ENCODE peak calls at places on chromosome 5, in five cellular contexts. One of them, this sample, is unnamed. For H3K4me1, the result is how much of the 10 kb centered on the place peaks cover.

GRCh38 chr5:124596595-124597388 is 149.6 kb downstream of the ZNF608 start:
- DNase-seq in ovary: no peak
- DNase-seq in HepG2: peak
- DNase-seq in lower lobe of right lung: no peak
- DNase-seq in OCI-LY7: no peak
- DNase-seq in this sample: peak

GRCh38 chr5:123705741-123706140 is 193.8 kb downstream of the CSNK1G3 start:
- DNase-seq in lower lobe of right lung: no peak
- DNase-seq in ovary: no peak
- DNase-seq in HepG2: no peak
- DNase-seq in OCI-LY7: no peak
- DNase-seq in this sample: peak

GRCh38 chr5:10563940-10564837 is at the start of gene ANKRD33B:
- DNase-seq in HepG2: peak
- DNase-seq in lower lobe of right lung: peak
- DNase-seq in OCI-LY7: peak
- DNase-seq in ovary: peak
- DNase-seq in this sample: peak

GRCh38 chr5:158061451-158061850 is 202.5 kb upstream of the CLINT1 start:
- DNase-seq in ovary: no peak
- DNase-seq in HepG2: no peak
- DNase-seq in OCI-LY7: no peak
- DNase-seq in lower lobe of right lung: no peak
- DNase-seq in this sample: no peak

GRCh38 chr5:78424680-78425079 is 64.3 kb downstream of the SCAMP1 start:
- DNase-seq in OCI-LY7: no peak
- DNase-seq in lower lobe of right lung: no peak
- DNase-seq in ovary: no peak
- DNase-seq in HepG2: no peak
- DNase-seq in this sample: no peak

GRCh38 chr5:74647096-74647495 is 6.6 kb upstream of the ENC1 start:
- DNase-seq in ovary: no peak
- DNase-seq in lower lobe of right lung: no peak
- DNase-seq in HepG2: no peak
- DNase-seq in OCI-LY7: no peak
- DNase-seq in this sample: peak

GRCh38 chr5:119054082-119054481 is 16.8 kb upstream of the DMXL1 start:
- DNase-seq in HepG2: no peak
- DNase-seq in OCI-LY7: no peak
- DNase-seq in lower lobe of right lung: no peak
- DNase-seq in ovary: no peak
- DNase-seq in this sample: no peak

GRCh38 chr5:9928266-9928750 is 298.2 kb upstream of the TAS2R1 start:
- DNase-seq in ovary: no peak
- DNase-seq in lower lobe of right lung: no peak
- DNase-seq in HepG2: no peak
- DNase-seq in OCI-LY7: no peak
- DNase-seq in this sample: no peak

GRCh38 chr5:143405747-143406098 is 2.2 kb upstream of the NR3C1 start:
- DNase-seq in OCI-LY7: no peak
- DNase-seq in ovary: no peak
- DNase-seq in HepG2: no peak
- DNase-seq in lower lobe of right lung: no peak
- DNase-seq in this sample: no peak

GRCh38 chr5:173663810-173664526 is 47.5 kb upstream of the BOD1 start:
- DNase-seq in lower lobe of right lung: peak
- DNase-seq in ovary: no peak
- DNase-seq in HepG2: no peak
- DNase-seq in OCI-LY7: peak
- DNase-seq in this sample: no peak

GRCh38 chr5:7274180-7274579 is 121.8 kb upstream of the ADCY2 start:
- DNase-seq in OCI-LY7: no peak
- DNase-seq in lower lobe of right lung: no peak
- DNase-seq in HepG2: no peak
- DNase-seq in ovary: no peak
- DNase-seq in this sample: no peak

GRCh38 chr5:90438100-90438499 is 28.5 kb upstream of the CETN3 start:
- DNase-seq in OCI-LY7: no peak
- DNase-seq in ovary: no peak
- DNase-seq in HepG2: peak
- DNase-seq in lower lobe of right lung: no peak
- DNase-seq in this sample: no peak

GRCh38 chr5:66888613-66889012 is 292.4 kb downstream of the MAST4 start:
- DNase-seq in HepG2: no peak
- DNase-seq in OCI-LY7: no peak
- DNase-seq in lower lobe of right lung: no peak
- DNase-seq in ovary: no peak
- DNase-seq in this sample: no peak

GRCh38 chr5:147093138-147093537 is 141.7 kb upstream of the STK32A start:
- DNase-seq in OCI-LY7: no peak
- DNase-seq in lower lobe of right lung: no peak
- DNase-seq in ovary: no peak
- DNase-seq in HepG2: no peak
- DNase-seq in this sample: peak

GRCh38 chr5:100157066-100157465 is 378.1 kb upstream of the FAM174A start:
- DNase-seq in lower lobe of right lung: no peak
- DNase-seq in OCI-LY7: no peak
- DNase-seq in ovary: no peak
- DNase-seq in HepG2: no peak
- DNase-seq in this sample: no peak

GRCh38 chr5:36888303-36888702 is 11.7 kb downstream of the NIPBL start:
- DNase-seq in HepG2: no peak
- DNase-seq in ovary: no peak
- DNase-seq in lower lobe of right lung: no peak
- DNase-seq in OCI-LY7: no peak
- DNase-seq in this sample: no peak

GRCh38 chr5:36891266-36891665 is 14.7 kb downstream of the NIPBL start:
- DNase-seq in HepG2: no peak
- DNase-seq in OCI-LY7: no peak
- DNase-seq in ovary: no peak
- DNase-seq in lower lobe of right lung: no peak
- DNase-seq in this sample: no peak

GRCh38 chr5:36887532-36887931 is 11.0 kb downstream of the NIPBL start:
- DNase-seq in HepG2: no peak
- DNase-seq in ovary: no peak
- DNase-seq in OCI-LY7: no peak
- DNase-seq in lower lobe of right lung: no peak
- DNase-seq in this sample: peak

GRCh38 chr5:36886791-36887190 is 10.2 kb downstream of the NIPBL start:
- DNase-seq in HepG2: no peak
- DNase-seq in OCI-LY7: no peak
- DNase-seq in ovary: no peak
- DNase-seq in lower lobe of right lung: no peak
- DNase-seq in this sample: no peak

DNA sequence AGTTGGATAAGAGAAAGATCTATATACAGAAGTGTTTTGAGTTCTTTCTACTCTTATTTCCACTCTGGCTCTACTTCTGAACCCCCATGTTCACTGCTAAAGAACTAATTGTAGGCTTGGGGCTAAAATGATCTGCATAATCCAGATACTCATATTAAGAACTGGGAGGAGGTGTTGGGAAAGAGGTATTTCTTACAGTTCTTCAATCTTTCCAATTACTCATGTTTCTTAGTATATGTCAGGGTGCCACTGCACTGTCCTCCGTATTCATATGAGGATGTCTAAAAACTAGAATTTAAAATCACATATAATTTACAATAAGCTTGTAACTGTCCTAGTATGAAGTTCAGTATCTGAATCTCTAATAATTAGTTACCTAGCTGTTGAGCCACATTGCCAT is 12.7 kb downstream of the NIPBL start:
- DNase-seq in ovary: no peak
- DNase-seq in OCI-LY7: no peak
- DNase-seq in lower lobe of right lung: no peak
- DNase-seq in HepG2: no peak
- DNase-seq in this sample: no peak
- H3K4me1 ChIP-seq in ovary: under half
- H3K4me1 ChIP-seq in OCI-LY7: under half
- H3K4me1 ChIP-seq in lower lobe of right lung: under half
- H3K4me1 ChIP-seq in HepG2: under half
- H3K4me1 ChIP-seq in this sample: under half

GRCh38 chr5:168359820-168360460 is 68.5 kb downstream of the WWC1 start:
- DNase-seq in lower lobe of right lung: no peak
- DNase-seq in ovary: no peak
- DNase-seq in OCI-LY7: no peak
- DNase-seq in HepG2: no peak
- DNase-seq in this sample: peak

GRCh38 chr5:168364738-168365550 is 73.5 kb downstream of the WWC1 start:
- DNase-seq in ovary: no peak
- DNase-seq in HepG2: peak
- DNase-seq in lower lobe of right lung: peak
- DNase-seq in OCI-LY7: no peak
- DNase-seq in this sample: peak

GRCh38 chr5:168364151-168364661 is 72.8 kb downstream of the WWC1 start:
- DNase-seq in ovary: no peak
- DNase-seq in OCI-LY7: no peak
- DNase-seq in HepG2: no peak
- DNase-seq in lower lobe of right lung: no peak
- DNase-seq in this sample: peak

GRCh38 chr5:168360521-168361285 is 69.3 kb downstream of the WWC1 start:
- DNase-seq in ovary: no peak
- DNase-seq in HepG2: no peak
- DNase-seq in OCI-LY7: no peak
- DNase-seq in lower lobe of right lung: no peak
- DNase-seq in this sample: no peak

DNA sequence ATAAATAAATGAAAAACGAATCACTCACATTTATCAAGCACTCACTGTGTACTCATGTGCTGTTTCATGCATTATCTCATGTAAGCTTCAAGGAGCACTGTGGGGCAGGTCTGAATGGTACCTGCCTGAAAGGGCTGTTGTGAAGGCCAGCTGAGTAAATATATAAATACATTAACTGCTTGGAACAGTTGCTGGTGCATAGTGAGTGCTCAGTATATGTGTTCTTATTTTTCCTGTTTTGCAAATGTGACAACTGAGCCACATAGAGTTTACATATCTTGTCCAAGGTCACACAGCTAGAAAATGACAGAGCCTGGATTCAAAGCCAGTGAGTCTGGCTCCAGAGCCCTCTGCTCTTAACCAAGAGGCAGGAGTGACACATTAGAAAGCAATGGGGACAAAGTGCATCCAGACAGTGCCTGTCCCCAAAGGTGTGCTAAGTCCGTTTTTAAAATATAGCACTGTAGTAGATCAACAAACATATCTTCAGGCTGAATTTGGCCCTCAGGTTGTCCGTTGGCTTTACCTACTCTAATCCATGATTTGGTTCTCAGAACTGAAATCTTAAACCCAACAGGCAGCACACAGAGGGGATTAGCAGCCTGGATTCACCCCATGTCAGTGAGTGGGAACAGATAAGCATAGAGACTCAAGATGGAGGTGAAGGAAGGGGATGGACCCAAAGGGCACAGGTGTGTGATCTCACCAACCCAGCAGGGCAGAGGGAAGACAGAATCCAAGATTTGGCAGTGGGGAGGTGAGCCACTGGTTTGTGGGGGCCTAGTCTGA is 70.8 kb downstream of the WWC1 start:
- DNase-seq in lower lobe of right lung: no peak
- DNase-seq in HepG2: peak
- DNase-seq in ovary: no peak
- DNase-seq in OCI-LY7: no peak
- DNase-seq in this sample: no peak
- TF ChIP-seq CTCF in lower lobe of right lung: no peak
- TF ChIP-seq CTCF in HepG2: peak
- TF ChIP-seq CTCF in ovary: no peak
- TF ChIP-seq CTCF in OCI-LY7: no peak
- TF ChIP-seq CTCF in this sample: no peak

GRCh38 chr5:84373506-84373905 is 11.2 kb downstream of the EDIL3 start:
- DNase-seq in OCI-LY7: no peak
- DNase-seq in ovary: no peak
- DNase-seq in HepG2: no peak
- DNase-seq in lower lobe of right lung: no peak
- DNase-seq in this sample: no peak

GRCh38 chr5:84378961-84379360 is 5.7 kb downstream of the EDIL3 start:
- DNase-seq in ovary: no peak
- DNase-seq in HepG2: no peak
- DNase-seq in lower lobe of right lung: no peak
- DNase-seq in OCI-LY7: no peak
- DNase-seq in this sample: no peak

GRCh38 chr5:84378420-84378819 is 6.3 kb downstream of the EDIL3 start:
- DNase-seq in OCI-LY7: no peak
- DNase-seq in ovary: no peak
- DNase-seq in lower lobe of right lung: no peak
- DNase-seq in HepG2: no peak
- DNase-seq in this sample: no peak

GRCh38 chr5:84374568-84374967 is 10.1 kb downstream of the EDIL3 start:
- DNase-seq in HepG2: no peak
- DNase-seq in lower lobe of right lung: no peak
- DNase-seq in OCI-LY7: no peak
- DNase-seq in ovary: no peak
- DNase-seq in this sample: no peak

GRCh38 chr5:84376346-84376745 is 8.3 kb downstream of the EDIL3 start:
- DNase-seq in OCI-LY7: no peak
- DNase-seq in ovary: no peak
- DNase-seq in HepG2: no peak
- DNase-seq in lower lobe of right lung: no peak
- DNase-seq in this sample: no peak
- H3K4me1 ChIP-seq in OCI-LY7: under half
- H3K4me1 ChIP-seq in ovary: under half
- H3K4me1 ChIP-seq in HepG2: under half
- H3K4me1 ChIP-seq in lower lobe of right lung: under half
- H3K4me1 ChIP-seq in this sample: under half

GRCh38 chr5:94181940-94182339 is 436.5 kb downstream of the KIAA0825 start:
- DNase-seq in HepG2: peak
- DNase-seq in OCI-LY7: peak
- DNase-seq in lower lobe of right lung: no peak
- DNase-seq in ovary: no peak
- DNase-seq in this sample: no peak
- TF ChIP-seq CTCF in HepG2: peak
- TF ChIP-seq CTCF in OCI-LY7: peak
- TF ChIP-seq CTCF in lower lobe of right lung: no peak
- TF ChIP-seq CTCF in ovary: no peak
- TF ChIP-seq CTCF in this sample: peak

GRCh38 chr5:107549567-107549966 is 121.2 kb downstream of the EFNA5 start:
- DNase-seq in HepG2: no peak
- DNase-seq in ovary: no peak
- DNase-seq in OCI-LY7: no peak
- DNase-seq in lower lobe of right lung: no peak
- DNase-seq in this sample: no peak
- H3K4me1 ChIP-seq in HepG2: under half
- H3K4me1 ChIP-seq in ovary: under half
- H3K4me1 ChIP-seq in OCI-LY7: half or more
- H3K4me1 ChIP-seq in lower lobe of right lung: under half
- H3K4me1 ChIP-seq in this sample: under half

DNA sequence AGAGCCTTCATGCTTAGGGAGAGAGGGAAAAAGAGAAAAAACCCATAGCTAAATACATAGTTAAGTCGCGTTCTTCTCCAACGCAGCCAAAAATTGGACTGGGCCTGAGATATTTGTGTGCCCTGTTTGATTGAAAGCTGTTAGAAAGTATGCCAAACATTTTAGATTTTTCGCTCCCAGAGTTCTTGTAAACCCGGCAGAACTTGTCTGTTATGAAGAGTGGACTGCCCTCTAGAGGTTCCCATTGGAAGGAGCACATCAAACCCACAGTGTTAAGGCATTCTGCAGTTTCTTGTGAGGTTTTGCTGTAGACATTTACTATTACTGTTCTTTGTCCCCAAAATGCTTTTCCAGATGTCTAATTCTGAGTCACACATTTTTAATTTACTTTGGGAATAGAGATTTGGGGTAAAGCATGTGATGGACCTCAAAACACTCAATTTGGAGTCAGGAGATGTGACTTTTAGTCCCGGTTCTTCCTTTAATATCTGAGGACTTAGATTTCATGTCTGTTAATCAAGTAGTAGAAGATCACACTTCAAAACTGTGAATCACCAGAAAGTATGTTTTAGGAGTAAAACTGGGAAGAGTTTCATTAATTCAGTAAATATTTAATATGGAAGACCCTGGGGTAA is 96.6 kb downstream of the PCSK1 start:
- DNase-seq in HepG2: peak
- DNase-seq in OCI-LY7: peak
- DNase-seq in ovary: no peak
- DNase-seq in lower lobe of right lung: no peak
- DNase-seq in this sample: peak
- TF ChIP-seq CTCF in HepG2: peak
- TF ChIP-seq CTCF in OCI-LY7: peak
- TF ChIP-seq CTCF in ovary: peak
- TF ChIP-seq CTCF in lower lobe of right lung: peak
- TF ChIP-seq CTCF in this sample: peak

This sample was measured in mammary epithelial cell.